ENCODE peak calls at places on chromosome 22, in five cellular contexts. O, X, T, R and J are unnamed samples. For H3K27me3, the result is how much of the 10 kb centered on the place peaks cover.

GRCh38 chr22:17110791-17111550 is 10.2 kb downstream of the TMEM121B start:
- DNase-seq in O (no peak), X (no peak), T (no peak), R (no peak), J (no peak)

GRCh38 chr22:26529345-26529744 is 17.1 kb upstream of the TFIP11 start:
- DNase-seq in O (no peak), X (no peak), T (no peak), R (no peak), J (peak)

GRCh38 chr22:36211237-36211881 is 9.8 kb upstream of the APOL4 start:
- DNase-seq in O (no peak), X (no peak), T (no peak), R (no peak), J (no peak)

GRCh38 chr22:27480487-27480886 is 321.1 kb downstream of the MN1 start:
- DNase-seq in O (peak), X (no peak), T (no peak), R (peak), J (no peak)

GRCh38 chr22:19290400-19291217 is 910 bp downstream of the CLTCL1 start:
- DNase-seq in O (no peak), X (no peak), T (peak), R (no peak), J (peak)

GRCh38 chr22:29307658-29308147 is 1.3 kb downstream of the GAS2L1 start:
- DNase-seq in O (no peak), X (no peak), T (no peak), R (no peak), J (no peak)

GRCh38 chr22:36288571-36289405 is 35.9 kb downstream of the APOL1 start:
- DNase-seq in O (no peak), X (no peak), T (no peak), R (no peak), J (no peak)

GRCh38 chr22:32413715-32414114 is 1.7 kb upstream of the RTCB start:
- DNase-seq in O (no peak), X (no peak), T (no peak), R (no peak), J (peak)

GRCh38 chr22:45064313-45065268 is 54.8 kb upstream of the PHF21B start:
- DNase-seq in O (peak), X (peak), T (no peak), R (no peak), J (peak)

GRCh38 chr22:25630446-25630845 is 66.0 kb downstream of the GRK3 start:
- DNase-seq in O (no peak), X (no peak), T (no peak), R (no peak), J (no peak)

GRCh38 chr22:36872084-36872483 is 11.3 kb downstream of the NCF4 start:
- DNase-seq in O (peak), X (no peak), T (no peak), R (no peak), J (no peak)

GRCh38 chr22:27175444-27175843 is 518.1 kb downstream of the MIAT start:
- DNase-seq in O (no peak), X (no peak), T (no peak), R (no peak), J (peak)

GRCh38 chr22:27003301-27003700 is 345.9 kb downstream of the MIAT start:
- DNase-seq in O (no peak), X (no peak), T (no peak), R (no peak), J (no peak)

GRCh38 chr22:32411388-32411787 is 659 bp downstream of the RTCB start:
- DNase-seq in O (peak), X (no peak), T (no peak), R (no peak), J (peak)

GRCh38 chr22:27719535-27720227 is 81.9 kb downstream of the MN1 start:
- DNase-seq in O (no peak), X (no peak), T (no peak), R (peak), J (peak)

GRCh38 chr22:27344546-27344945 is 457.0 kb downstream of the MN1 start:
- DNase-seq in O (no peak), X (no peak), T (no peak), R (no peak), J (no peak)

GRCh38 chr22:33051960-33052839 is 6.0 kb downstream of the SYN3 start:
- DNase-seq in O (no peak), X (no peak), T (no peak), R (no peak), J (no peak)

GRCh38 chr22:43889366-43890253 is 2.2 kb downstream of the PNPLA5 start:
- DNase-seq in O (peak), X (no peak), T (no peak), R (peak), J (peak)

GRCh38 chr22:19271856-19272535 is 19.5 kb downstream of the CLTCL1 start:
- DNase-seq in O (peak), X (peak), T (no peak), R (no peak), J (peak)

GRCh38 chr22:31537019-31537535 is 40.7 kb downstream of the SFI1 start:
- DNase-seq in O (no peak), X (no peak), T (no peak), R (no peak), J (no peak)

GRCh38 chr22:17772963-17773605 is 1.2 kb downstream of the BID start:
- DNase-seq in O (peak), X (no peak), T (no peak), R (no peak), J (peak)

GRCh38 chr22:32854351-32854804 is 52.9 kb downstream of the TIMP3 start:
- DNase-seq in O (no peak), X (no peak), T (no peak), R (no peak), J (no peak)

GRCh38 chr22:48635825-48636224 is 1191.8 kb downstream of the BRD1 start:
- DNase-seq in O (no peak), X (no peak), T (no peak), R (no peak), J (no peak)

GRCh38 chr22:45268167-45268957 is 16.4 kb upstream of the UPK3A start:
- DNase-seq in O (no peak), X (no peak), T (no peak), R (no peak), J (no peak)

GRCh38 chr22:44718418-44718817 is 16.4 kb downstream of the PRR5 start:
- DNase-seq in O (no peak), X (no peak), T (no peak), R (no peak), J (no peak)

GRCh38 chr22:36853407-36854099 is 7.3 kb upstream of the NCF4 start:
- DNase-seq in O (peak), X (no peak), T (peak), R (no peak), J (no peak)

GRCh38 chr22:30216710-30217109 is 29.8 kb downstream of the LIF start:
- DNase-seq in O (no peak), X (no peak), T (no peak), R (no peak), J (no peak)

GRCh38 chr22:29998627-29999026 is 81.6 kb upstream of the HORMAD2 start:
- DNase-seq in O (no peak), X (no peak), T (no peak), R (no peak), J (no peak)

GRCh38 chr22:29580200-29580810 is 608 bp downstream of the NIPSNAP1 start:
- DNase-seq in O (no peak), X (no peak), T (no peak), R (no peak), J (no peak)

GRCh38 chr22:29062286-29062949 is 787 bp upstream of the C22orf31 start:
- DNase-seq in O (no peak), X (no peak), T (no peak), R (no peak), J (no peak)

GRCh38 chr22:32811788-32812187 is 10.3 kb downstream of the TIMP3 start:
- DNase-seq in O (no peak), X (no peak), T (no peak), R (no peak), J (no peak)

GRCh38 chr22:40273319-40273718 is 73.0 kb upstream of the ADSL start:
- DNase-seq in O (no peak), X (no peak), T (no peak), R (peak), J (no peak)

GRCh38 chr22:44172370-44173108 is 8.2 kb upstream of the PARVG start:
- DNase-seq in O (no peak), X (no peak), T (no peak), R (peak), J (no peak)

GRCh38 chr22:35961480-35961902 is 67.1 kb downstream of the RBFOX2 start:
- DNase-seq in O (no peak), X (peak), T (no peak), R (peak), J (peak)

GRCh38 chr22:23220485-23221350 is 40.4 kb downstream of the BCR start:
- DNase-seq in O (peak), X (no peak), T (no peak), R (no peak), J (peak)

GRCh38 chr22:42461511-42461910 is 29.3 kb upstream of the NFAM1 start:
- DNase-seq in O (peak), X (no peak), T (no peak), R (no peak), J (no peak)

GRCh38 chr22:31313366-31314147 is 21.3 kb upstream of the PIK3IP1 start:
- DNase-seq in O (peak), X (no peak), T (peak), R (no peak), J (peak)

GRCh38 chr22:19548964-19549363 is 24.8 kb upstream of the CLDN5 start:
- DNase-seq in O (no peak), X (no peak), T (no peak), R (no peak), J (no peak)

DNA sequence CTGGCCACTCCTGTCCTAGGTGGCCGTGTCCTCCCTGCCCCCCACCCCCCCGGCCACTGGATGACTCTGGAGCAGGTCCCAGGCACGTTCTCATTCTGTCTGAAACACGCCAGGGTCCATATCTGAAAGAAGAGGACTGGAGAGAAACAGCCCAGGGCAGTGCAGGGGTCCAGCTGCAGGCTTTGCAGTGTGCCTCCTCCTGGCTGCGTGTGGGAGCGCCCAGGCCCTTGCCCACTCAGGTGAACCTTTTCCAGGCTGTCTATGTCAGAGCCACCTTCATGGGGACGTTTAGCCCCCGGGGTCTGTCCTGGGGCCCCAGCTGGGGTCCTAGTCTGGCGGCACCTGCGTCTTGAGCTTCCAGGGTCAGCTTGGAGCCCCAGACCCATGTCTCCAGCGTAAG is 15.6 kb downstream of the GRAMD4 start:
- DNase-seq in O (no peak), X (no peak), T (no peak), R (no peak), J (no peak)
- TF ChIP-seq CTCF in O (no peak), X (no peak), T (no peak), R (no peak), J (no peak)

GRCh38 chr22:21780259-21780658 is 44.7 kb upstream of the YPEL1 start:
- DNase-seq in O (no peak), X (no peak), T (no peak), R (no peak), J (no peak)
- H3K27me3 ChIP-seq in O (under half), X (under half), T (under half), R (under half), J (under half)

GRCh38 chr22:38103641-38104040 is 6.8 kb downstream of the BAIAP2L2 start:
- DNase-seq in O (no peak), X (no peak), T (no peak), R (no peak), J (no peak)

GRCh38 chr22:38097058-38097457 is 13.1 kb upstream of the SLC16A8 start:
- DNase-seq in O (no peak), X (no peak), T (no peak), R (peak), J (no peak)

GRCh38 chr22:38098410-38099249 is 11.9 kb downstream of the BAIAP2L2 start:
- DNase-seq in O (no peak), X (peak), T (no peak), R (peak), J (peak)

GRCh38 chr22:38097557-38098409 is 12.7 kb downstream of the BAIAP2L2 start:
- DNase-seq in O (no peak), X (no peak), T (no peak), R (peak), J (no peak)
- TF ChIP-seq CTCF in O (no peak), X (peak), T (no peak), R (no peak), J (peak)

GRCh38 chr22:38427465-38427864 is 27.5 kb downstream of the KCNJ4 start:
- DNase-seq in O (no peak), X (no peak), T (no peak), R (no peak), J (no peak)
- H3K27me3 ChIP-seq in O (under half), X (under half), T (under half), R (under half), J (under half)

DNA sequence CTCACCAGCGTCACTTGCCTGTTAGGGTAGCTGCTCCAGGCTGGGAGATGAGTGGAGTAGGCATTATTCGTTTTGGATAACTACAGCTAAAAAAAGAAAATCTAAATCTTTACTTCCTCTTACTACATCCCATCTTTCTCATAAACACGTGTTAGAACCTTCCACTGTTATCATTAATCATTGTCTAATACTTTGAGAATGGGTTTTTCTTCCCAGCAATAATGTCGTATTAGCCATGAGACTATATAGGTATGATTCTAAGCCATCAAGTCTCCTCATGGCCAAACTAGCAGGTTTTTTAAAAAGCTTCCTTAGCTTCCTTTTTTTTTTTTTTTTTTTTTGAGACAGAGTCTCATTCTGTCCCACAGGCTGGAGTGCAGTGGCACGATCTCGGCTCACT is 3.9 kb upstream of the TEF start:
- DNase-seq in O (no peak), X (no peak), T (no peak), R (no peak), J (no peak)
- TF ChIP-seq CTCF in O (no peak), X (no peak), T (no peak), R (no peak), J (no peak)

DNA sequence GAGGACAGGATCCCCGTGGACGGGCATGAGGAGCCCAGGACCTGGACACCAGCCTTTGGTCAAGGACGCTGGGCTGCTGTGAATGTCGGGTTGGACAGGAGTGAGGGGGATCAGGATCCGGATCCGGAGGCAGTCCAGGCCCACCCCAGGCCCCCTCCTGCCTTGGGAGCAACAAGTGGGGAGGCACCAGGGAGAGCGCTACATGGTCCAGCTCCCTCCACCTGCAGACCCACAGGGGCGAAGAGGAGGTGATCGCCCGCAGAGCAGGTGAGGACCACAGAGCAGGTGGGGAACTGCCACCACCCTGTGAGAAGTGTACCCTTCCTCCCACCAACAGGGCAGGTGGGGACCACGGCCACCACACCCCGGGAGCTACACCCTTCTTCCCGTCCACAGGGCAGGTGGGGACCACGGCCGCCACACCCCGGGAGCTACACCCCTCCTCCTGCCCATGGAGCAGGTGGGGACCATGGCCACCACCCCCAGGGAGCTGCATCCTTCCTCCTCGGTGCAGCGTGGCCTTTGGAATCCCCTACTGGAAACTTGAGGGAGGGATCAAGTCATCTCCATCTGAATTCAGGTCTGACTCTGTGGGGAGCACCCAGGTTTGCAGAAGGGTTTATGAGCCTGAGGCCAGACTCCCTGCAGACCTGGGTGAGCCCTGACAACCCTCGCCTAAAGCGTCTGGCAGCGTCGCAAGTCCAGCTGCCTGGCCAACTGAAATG is 141.0 kb downstream of the BRD1 start:
- DNase-seq in O (no peak), X (no peak), T (no peak), R (no peak), J (no peak)
- H3K27me3 ChIP-seq in O (half or more), X (under half), T (under half), R (under half), J (under half)

GRCh38 chr22:47168900-47169800 is 406.7 kb downstream of the TBC1D22A start:
- DNase-seq in O (no peak), X (no peak), T (no peak), R (peak), J (no peak)
- TF ChIP-seq CTCF in O (no peak), X (peak), T (no peak), R (no peak), J (peak)

GRCh38 chr22:24326266-24326665 is 55.6 kb downstream of the SPECC1L start:
- DNase-seq in O (no peak), X (no peak), T (no peak), R (no peak), J (no peak)
- H3K27me3 ChIP-seq in O (under half), X (under half), T (under half), R (under half), J (under half)

GRCh38 chr22:50544078-50544745 is 1.5 kb upstream of the KLHDC7B start:
- DNase-seq in O (peak), X (no peak), T (peak), R (no peak), J (peak)
- TF ChIP-seq CTCF in O (peak), X (peak), T (peak), R (peak), J (peak)